ENCODE peak calls at places on chromosomes 2 and 18, in eight cellular contexts. Y is lower lobe of right lung, Q is fibroblast of lung, R is right lobe of liver, V is heart right ventricle, Z is A549, O is ovary, L is sigmoid colon. T is an unnamed sample.

GRCh38 chr2:112251211-112251721 is 3.6 kb downstream of the ZC3H8 start:
- DNase-seq in Y (no peak), Q (peak), R (no peak), V (no peak), Z (no peak), O (no peak), L (no peak), T (no peak)

GRCh38 chr2:165193178-165193777 is 10.6 kb downstream of the SCN3A start:
- DNase-seq in Y (no peak), Q (no peak), R (no peak), V (no peak), Z (no peak), O (no peak), L (no peak), T (no peak)

GRCh38 chr2:20667151-20667530 is 197 bp downstream of the GDF7 start:
- DNase-seq in Y (no peak), Q (no peak), R (no peak), V (no peak), Z (no peak), O (no peak), L (no peak), T (peak)

GRCh38 chr2:179298666-179299065 is 34.0 kb upstream of the SESTD1 start:
- DNase-seq in Y (no peak), Q (no peak), R (no peak), V (no peak), Z (no peak), O (no peak), L (no peak), T (no peak)

GRCh38 chr2:18719978-18720775 is 130.8 kb upstream of the NT5C1B start:
- DNase-seq in Y (no peak), Q (peak), R (no peak), V (no peak), Z (peak), O (no peak), L (no peak), T (no peak)

GRCh38 chr2:212711851-212712250 is 173.2 kb upstream of the ERBB4 start:
- DNase-seq in Y (no peak), Q (peak), R (no peak), V (no peak), Z (no peak), O (no peak), L (no peak), T (no peak)

GRCh38 chr18:55013685-55014084 is 54.4 kb upstream of the CCDC68 start:
- DNase-seq in Y (no peak), Q (no peak), R (no peak), V (no peak), Z (no peak), O (no peak), L (no peak), T (no peak)

GRCh38 chr2:189633392-189633811 is 27.9 kb upstream of the ASNSD1 start:
- DNase-seq in Y (no peak), Q (peak), R (no peak), V (no peak), Z (no peak), O (no peak), L (no peak), T (peak)

GRCh38 chr18:7958081-7958896 is 391.2 kb downstream of the PTPRM start:
- DNase-seq in Y (no peak), Q (peak), R (no peak), V (no peak), Z (no peak), O (no peak), L (no peak), T (no peak)

GRCh38 chr2:12389354-12390045 is 327.2 kb upstream of the TRIB2 start:
- DNase-seq in Y (no peak), Q (peak), R (no peak), V (no peak), Z (no peak), O (no peak), L (no peak), T (no peak)

GRCh38 chr2:172634477-172634876 is 78.6 kb downstream of the PDK1 start:
- DNase-seq in Y (no peak), Q (no peak), R (no peak), V (no peak), Z (no peak), O (no peak), L (no peak), T (no peak)

GRCh38 chr2:191115391-191115790 is 35.4 kb downstream of the STAT4 start:
- DNase-seq in Y (no peak), Q (no peak), R (no peak), V (no peak), Z (no peak), O (no peak), L (no peak), T (no peak)

GRCh38 chr18:28147674-28148171 is 29.2 kb downstream of the CDH2 start:
- DNase-seq in Y (no peak), Q (peak), R (no peak), V (no peak), Z (no peak), O (no peak), L (no peak), T (no peak)

GRCh38 chr2:152486737-152487063 is 151.7 kb downstream of the FMNL2 start:
- DNase-seq in Y (no peak), Q (no peak), R (no peak), V (no peak), Z (no peak), O (no peak), L (no peak), T (no peak)

GRCh38 chr2:5981241-5982055 is 289.3 kb downstream of the SOX11 start:
- DNase-seq in Y (no peak), Q (peak), R (no peak), V (no peak), Z (no peak), O (no peak), L (no peak), T (no peak)

GRCh38 chr2:63842149-63843061 is 709 bp downstream of the UGP2 start:
- DNase-seq in Y (no peak), Q (peak), R (no peak), V (peak), Z (peak), O (peak), L (peak), T (no peak)

GRCh38 chr18:70377317-70377799 is 88.5 kb downstream of the SOCS6 start:
- DNase-seq in Y (no peak), Q (peak), R (peak), V (no peak), Z (peak), O (no peak), L (no peak), T (no peak)

GRCh38 chr2:54106631-54107454 is 8.6 kb upstream of the ACYP2 start:
- DNase-seq in Y (no peak), Q (peak), R (no peak), V (no peak), Z (peak), O (peak), L (no peak), T (no peak)

GRCh38 chr2:59449264-59449663 is 1104.2 kb downstream of the BCL11A start:
- DNase-seq in Y (no peak), Q (no peak), R (no peak), V (no peak), Z (no peak), O (no peak), L (no peak), T (no peak)

GRCh38 chr18:26746284-26747130 is 119.0 kb downstream of the AQP4 start:
- DNase-seq in Y (no peak), Q (peak), R (no peak), V (no peak), Z (no peak), O (no peak), L (no peak), T (no peak)

GRCh38 chr18:49843778-49844625 is 30.7 kb upstream of the ACAA2 start:
- DNase-seq in Y (no peak), Q (no peak), R (no peak), V (no peak), Z (no peak), O (no peak), L (no peak), T (no peak)

GRCh38 chr2:45043171-45043570 is 33.9 kb upstream of the SIX2 start:
- DNase-seq in Y (no peak), Q (no peak), R (no peak), V (no peak), Z (no peak), O (no peak), L (no peak), T (no peak)

GRCh38 chr18:58176915-58177717 is 133.1 kb downstream of the NEDD4L start:
- DNase-seq in Y (no peak), Q (peak), R (no peak), V (no peak), Z (no peak), O (no peak), L (no peak), T (no peak)

GRCh38 chr2:197092431-197092830 is 165.9 kb upstream of the PGAP1 start:
- DNase-seq in Y (no peak), Q (peak), R (no peak), V (no peak), Z (no peak), O (peak), L (peak), T (no peak)

GRCh38 chr2:190409616-190410015 is 1.5 kb downstream of the MFSD6 start:
- DNase-seq in Y (no peak), Q (no peak), R (no peak), V (no peak), Z (no peak), O (no peak), L (no peak), T (no peak)

GRCh38 chr2:208511016-208511415 is 104.4 kb downstream of the PTH2R start:
- DNase-seq in Y (no peak), Q (no peak), R (no peak), V (no peak), Z (no peak), O (no peak), L (no peak), T (no peak)

GRCh38 chr2:198044777-198045176 is 240.4 kb downstream of the PLCL1 start:
- DNase-seq in Y (no peak), Q (no peak), R (no peak), V (no peak), Z (no peak), O (no peak), L (no peak), T (no peak)

GRCh38 chr2:138121769-138122661 is 157.7 kb downstream of the HNMT start:
- DNase-seq in Y (no peak), Q (no peak), R (no peak), V (no peak), Z (no peak), O (no peak), L (no peak), T (no peak)

GRCh38 chr18:9742588-9743131 is 34.6 kb downstream of the RAB31 start:
- DNase-seq in Y (no peak), Q (no peak), R (no peak), V (no peak), Z (no peak), O (no peak), L (no peak), T (no peak)

GRCh38 chr2:115691409-115691808 is 1249.0 kb downstream of the DPP10 start:
- DNase-seq in Y (no peak), Q (no peak), R (no peak), V (no peak), Z (no peak), O (no peak), L (no peak), T (no peak)

GRCh38 chr2:127991742-127992141 is 36.1 kb downstream of the SAP130 start:
- DNase-seq in Y (no peak), Q (no peak), R (no peak), V (no peak), Z (no peak), O (no peak), L (no peak), T (no peak)

GRCh38 chr2:217714268-217714643 is 288.5 kb downstream of the TNS1 start:
- DNase-seq in Y (peak), Q (peak), R (peak), V (peak), Z (no peak), O (no peak), L (peak), T (peak)

GRCh38 chr2:197131558-197131855 is 179.1 kb downstream of the ANKRD44 start:
- DNase-seq in Y (no peak), Q (no peak), R (no peak), V (no peak), Z (no peak), O (no peak), L (no peak), T (no peak)

GRCh38 chr2:70468898-70469297 is 84.7 kb downstream of the TGFA start:
- DNase-seq in Y (no peak), Q (no peak), R (no peak), V (no peak), Z (no peak), O (no peak), L (no peak), T (no peak)

GRCh38 chr18:22551536-22552151 is 133.9 kb upstream of the CTAGE1 start:
- DNase-seq in Y (no peak), Q (peak), R (no peak), V (no peak), Z (peak), O (no peak), L (no peak), T (no peak)

GRCh38 chr18:6215888-6216287 is 198.8 kb downstream of the L3MBTL4 start:
- DNase-seq in Y (no peak), Q (no peak), R (no peak), V (no peak), Z (no peak), O (no peak), L (no peak), T (no peak)

GRCh38 chr18:6219116-6219717 is 195.5 kb downstream of the L3MBTL4 start:
- DNase-seq in Y (no peak), Q (peak), R (no peak), V (peak), Z (peak), O (no peak), L (no peak), T (no peak)

GRCh38 chr18:6222271-6222670 is 192.4 kb downstream of the L3MBTL4 start:
- DNase-seq in Y (no peak), Q (no peak), R (no peak), V (no peak), Z (no peak), O (no peak), L (no peak), T (no peak)

GRCh38 chr18:6221602-6222014 is 193.1 kb downstream of the L3MBTL4 start:
- DNase-seq in Y (no peak), Q (no peak), R (no peak), V (no peak), Z (no peak), O (no peak), L (no peak), T (no peak)

DNA sequence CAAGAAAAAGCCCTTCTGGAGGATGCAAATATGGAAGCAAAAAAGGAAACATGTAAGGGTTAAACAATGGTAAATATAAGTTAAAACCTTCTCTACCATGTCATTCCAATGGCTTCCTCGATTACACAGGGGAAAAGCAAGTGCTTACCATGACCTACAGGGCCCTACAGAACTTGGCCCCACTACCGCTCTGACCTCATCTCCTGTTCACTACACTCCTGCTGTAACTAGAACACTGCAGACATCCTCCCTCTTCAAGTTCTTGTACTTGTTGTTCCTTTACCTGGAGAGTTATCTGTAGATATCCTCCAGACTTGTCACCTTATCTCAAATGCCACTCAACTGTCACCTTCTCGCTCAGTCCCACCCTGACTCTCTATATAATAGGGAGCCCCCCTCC is 194.6 kb downstream of the L3MBTL4 start:
- DNase-seq in Y (no peak), Q (no peak), R (no peak), V (no peak), Z (no peak), O (no peak), L (no peak), T (no peak)
- TF ChIP-seq CTCF in Y (no peak), Q (no peak), R (no peak), V (no peak), Z (no peak), O (no peak), L (no peak), T (no peak)

DNA sequence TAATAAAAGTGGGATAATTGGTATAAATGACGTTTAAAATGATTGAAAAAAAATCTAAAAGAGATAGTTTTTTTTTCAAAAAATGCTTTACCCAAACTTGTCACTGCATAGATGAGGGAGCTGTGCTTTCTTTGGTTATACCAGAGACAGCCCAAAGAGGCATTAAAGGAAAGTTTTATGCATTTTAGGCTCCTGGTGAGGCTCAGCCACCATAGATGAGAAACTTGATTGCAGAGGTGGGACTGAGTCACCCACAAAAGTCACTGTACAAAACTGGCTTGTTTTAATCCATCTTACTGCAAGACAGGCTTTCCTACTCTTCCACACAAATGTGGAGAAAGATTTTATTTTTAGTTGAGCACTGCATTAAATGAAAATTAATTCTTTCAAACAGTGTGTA is 2.4 kb downstream of the SMYD1 start:
- DNase-seq in Y (no peak), Q (no peak), R (no peak), V (no peak), Z (no peak), O (no peak), L (no peak), T (no peak)
- H3K27ac ChIP-seq in Y (no peak), Q (no peak), R (no peak), V (peak), Z (no peak), O (no peak), L (peak), T (no peak)

GRCh38 chr2:164061129-164061746 is 325.4 kb upstream of the FIGN start:
- DNase-seq in Y (no peak), Q (peak), R (no peak), V (no peak), Z (peak), O (no peak), L (no peak), T (no peak)
- TF ChIP-seq CTCF in Y (peak), Q (peak), R (peak), V (peak), Z (peak), O (no peak), L (peak), T (peak)

GRCh38 chr18:63236990-63237389 is 82.6 kb downstream of the BCL2 start:
- DNase-seq in Y (peak), Q (no peak), R (no peak), V (peak), Z (no peak), O (peak), L (no peak), T (peak)
- H3K27ac ChIP-seq in Y (peak), Q (peak), R (peak), V (peak), Z (peak), O (peak), L (peak), T (peak)

GRCh38 chr2:135965756-135966155 is 19.7 kb downstream of the DARS1 start:
- DNase-seq in Y (no peak), Q (no peak), R (no peak), V (no peak), Z (no peak), O (no peak), L (no peak), T (no peak)

GRCh38 chr2:135960150-135960549 is 25.3 kb downstream of the DARS1 start:
- DNase-seq in Y (no peak), Q (no peak), R (no peak), V (no peak), Z (no peak), O (no peak), L (no peak), T (no peak)

GRCh38 chr2:135960598-135961551 is 24.6 kb downstream of the DARS1 start:
- DNase-seq in Y (no peak), Q (peak), R (no peak), V (no peak), Z (no peak), O (no peak), L (no peak), T (no peak)

GRCh38 chr2:135962401-135963138 is 22.9 kb downstream of the DARS1 start:
- DNase-seq in Y (no peak), Q (no peak), R (no peak), V (no peak), Z (no peak), O (no peak), L (no peak), T (no peak)

GRCh38 chr2:135963841-135964240 is 21.6 kb downstream of the DARS1 start:
- DNase-seq in Y (no peak), Q (peak), R (no peak), V (no peak), Z (no peak), O (no peak), L (no peak), T (peak)
- TF ChIP-seq CTCF in Y (no peak), Q (no peak), R (no peak), V (no peak), Z (no peak), O (no peak), L (no peak), T (no peak)

GRCh38 chr2:43090317-43090716 is 136.1 kb downstream of the ZFP36L2 start:
- DNase-seq in Y (no peak), Q (no peak), R (no peak), V (no peak), Z (no peak), O (no peak), L (no peak), T (no peak)

GRCh38 chr2:43084699-43085091 is 141.7 kb downstream of the ZFP36L2 start:
- DNase-seq in Y (no peak), Q (peak), R (no peak), V (peak), Z (no peak), O (peak), L (peak), T (no peak)

GRCh38 chr2:43087413-43087812 is 139.0 kb downstream of the ZFP36L2 start:
- DNase-seq in Y (no peak), Q (no peak), R (no peak), V (no peak), Z (no peak), O (no peak), L (peak), T (no peak)

GRCh38 chr2:43086451-43087221 is 139.8 kb downstream of the ZFP36L2 start:
- DNase-seq in Y (no peak), Q (peak), R (no peak), V (peak), Z (peak), O (peak), L (peak), T (no peak)

DNA sequence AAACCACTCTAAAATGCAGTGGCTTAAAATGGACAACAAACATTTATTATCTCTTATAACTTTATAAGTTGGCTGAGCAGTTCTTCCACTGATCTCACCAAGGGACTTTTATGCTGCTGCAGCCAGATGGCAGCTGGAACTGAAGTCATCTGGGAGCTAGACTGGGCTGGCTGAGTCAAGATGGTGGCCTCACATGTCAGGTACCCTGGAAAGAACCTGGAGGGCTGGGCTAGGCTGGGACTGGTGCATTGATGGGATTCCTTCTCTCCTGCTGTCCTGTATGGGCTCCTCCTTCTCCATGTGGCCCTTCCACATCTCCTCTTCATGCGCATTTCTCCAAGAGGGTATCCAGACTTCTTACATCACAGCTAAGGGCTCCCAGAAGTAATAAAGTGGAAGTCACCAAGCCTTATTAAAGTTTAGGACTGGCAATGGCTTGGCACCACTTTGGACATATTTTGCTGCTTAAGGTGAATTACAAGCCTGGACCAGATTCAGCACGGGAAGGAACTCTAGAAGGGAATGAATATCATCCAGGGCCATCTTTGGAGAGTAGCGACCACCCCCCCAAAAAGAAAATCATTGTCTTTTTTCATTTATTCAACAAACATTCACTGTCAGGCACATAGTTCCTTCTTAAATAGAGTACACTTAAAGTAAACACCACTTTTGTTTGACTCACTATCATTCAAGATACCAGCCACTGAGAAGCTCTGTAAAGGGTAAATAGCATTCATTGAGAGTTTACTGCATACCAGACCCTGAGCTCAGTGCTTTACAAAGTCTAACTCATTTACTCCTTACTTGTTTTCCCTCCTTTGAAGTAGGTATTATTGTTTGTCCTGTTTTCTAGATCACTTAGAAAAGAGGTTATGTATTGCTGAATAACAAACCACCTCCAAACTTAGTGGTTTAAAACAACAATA is 138.0 kb downstream of the ZFP36L2 start:
- DNase-seq in Y (no peak), Q (peak), R (no peak), V (no peak), Z (no peak), O (no peak), L (peak), T (no peak)
- H3K27ac ChIP-seq in Y (peak), Q (peak), R (no peak), V (peak), Z (peak), O (no peak), L (peak), T (no peak)

GRCh38 chr2:110095994-110096633 is 19.5 kb downstream of the MALL start:
- DNase-seq in Y (peak), Q (no peak), R (no peak), V (no peak), Z (no peak), O (no peak), L (no peak), T (no peak)
- TF ChIP-seq CTCF in Y (no peak), Q (no peak), R (no peak), V (no peak), Z (no peak), O (no peak), L (no peak), T (no peak)